ENCODE peak calls at places on chromosomes 6 and 20, in ten cellular contexts. Q, G, W, Z, I, J, S, R, V and A are unnamed samples.

GRCh38 chr20:33411136-33411690 is 9.9 kb upstream of the CDK5RAP1 start:
- DNase-seq in Q (no peak), G (no peak), W (no peak), Z (no peak), I (no peak), J (no peak), S (no peak), R (no peak), V (no peak), A (no peak)

GRCh38 chr6:34138191-34138590 is 7.7 kb downstream of the GRM4 start:
- DNase-seq in Q (no peak), G (no peak), W (peak; percentile 59), Z (no peak), I (no peak), J (no peak), S (no peak), R (no peak), V (no peak), A (no peak)

GRCh38 chr6:43491750-43492661 is 14.6 kb downstream of the TJAP1 start:
- DNase-seq in Q (no peak), G (no peak), W (no peak), Z (peak; percentile 76), I (no peak), J (no peak), S (no peak), R (peak; percentile 71), V (peak; percentile 52), A (peak; percentile 84)

GRCh38 chr20:41050361-41051019 is 21.9 kb downstream of the TOP1 start:
- DNase-seq in Q (peak; percentile 66), G (no peak), W (no peak), Z (no peak), I (no peak), J (no peak), S (no peak), R (no peak), V (no peak), A (no peak)

GRCh38 chr6:90194371-90194841 is 102.2 kb downstream of the BACH2 start:
- DNase-seq in Q (no peak), G (no peak), W (no peak), Z (no peak), I (no peak), J (no peak), S (no peak), R (no peak), V (peak; percentile 48), A (no peak)

GRCh38 chr20:16262594-16262993 is 310.7 kb downstream of the KIF16B start:
- DNase-seq in Q (no peak), G (no peak), W (no peak), Z (peak; percentile 42), I (no peak), J (no peak), S (no peak), R (no peak), V (no peak), A (no peak)

GRCh38 chr6:149909701-149910470 is 12.0 kb upstream of the RAET1E start:
- DNase-seq in Q (no peak), G (no peak), W (no peak), Z (no peak), I (no peak), J (no peak), S (no peak), R (no peak), V (no peak), A (no peak)

GRCh38 chr20:5727018-5727515 is 23.1 kb upstream of the SHLD1 start:
- DNase-seq in Q (no peak), G (no peak), W (no peak), Z (no peak), I (no peak), J (no peak), S (no peak), R (no peak), V (no peak), A (no peak)

GRCh38 chr6:145112711-145113148 is 622.6 kb downstream of the EPM2A start:
- DNase-seq in Q (no peak), G (no peak), W (no peak), Z (no peak), I (no peak), J (no peak), S (no peak), R (no peak), V (no peak), A (no peak)

GRCh38 chr6:112362027-112362795 is 15.1 kb downstream of the RFPL4B start:
- DNase-seq in Q (no peak), G (no peak), W (no peak), Z (no peak), I (no peak), J (no peak), S (no peak), R (no peak), V (no peak), A (no peak)

GRCh38 chr6:144331610-144332009 is 46.5 kb downstream of the UTRN start:
- DNase-seq in Q (no peak), G (no peak), W (peak; percentile 79), Z (no peak), I (no peak), J (no peak), S (no peak), R (no peak), V (no peak), A (no peak)

GRCh38 chr6:97958143-97958542 is 675.1 kb upstream of the MMS22L start:
- DNase-seq in Q (no peak), G (peak; percentile 57), W (peak; percentile 47), Z (no peak), I (no peak), J (no peak), S (peak; percentile 56), R (no peak), V (no peak), A (no peak)

DNA sequence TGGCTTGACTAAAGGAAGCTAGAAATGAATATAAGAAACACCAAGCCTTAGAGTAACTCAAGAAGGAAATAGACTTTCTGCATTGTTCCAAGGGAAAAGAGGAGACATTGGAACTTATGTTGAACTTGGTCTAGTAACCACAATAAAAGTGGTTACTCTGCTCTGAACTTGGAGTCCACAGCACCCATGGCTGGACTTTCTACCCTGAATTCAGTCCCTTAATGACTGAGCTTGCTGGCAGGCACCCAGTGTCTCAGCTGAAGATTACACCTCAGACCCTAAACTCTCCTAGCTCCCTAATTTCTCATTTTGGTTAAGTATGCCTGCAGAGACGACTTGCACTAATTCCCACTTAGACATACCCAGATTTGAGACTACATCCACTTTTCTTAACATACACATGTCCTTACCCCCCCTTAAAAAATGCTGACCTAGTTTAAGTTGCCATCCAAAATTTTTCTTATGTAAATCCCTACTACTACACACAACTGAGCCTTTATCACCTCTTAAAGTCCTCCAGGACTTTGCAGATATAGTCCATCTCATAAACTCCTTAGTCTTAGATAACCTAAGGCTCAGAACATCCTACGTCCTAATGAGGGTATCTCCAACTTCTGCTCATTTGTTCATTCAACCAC is 129.9 kb downstream of the ALDH8A1 start:
- DNase-seq in Q (no peak), G (no peak), W (no peak), Z (no peak), I (no peak), J (no peak), S (no peak), R (no peak), V (no peak), A (no peak)
- TF ChIP-seq CTCF in Q (no peak), G (no peak), W (no peak), Z (no peak), I (no peak), J (no peak), S (no peak), R (no peak), V (no peak), A (no peak)

GRCh38 chr20:47357296-47358051 is 975 bp upstream of the ZMYND8 start:
- DNase-seq in Q (peak; percentile 67), G (peak; percentile 84), W (peak; percentile 93), Z (peak; percentile 96), I (peak; percentile 58), J (no peak), S (peak; percentile 96), R (peak; percentile 94), V (peak; percentile 42), A (peak; percentile 94)

GRCh38 chr20:47359533-47360206 is 3.2 kb upstream of the ZMYND8 start:
- DNase-seq in Q (no peak), G (no peak), W (no peak), Z (no peak), I (no peak), J (no peak), S (peak; percentile 25), R (no peak), V (no peak), A (no peak)

GRCh38 chr20:47360207-47360488 is 3.6 kb upstream of the ZMYND8 start:
- DNase-seq in Q (no peak), G (no peak), W (no peak), Z (peak; percentile 54), I (no peak), J (no peak), S (peak; percentile 31), R (peak; percentile 53), V (no peak), A (peak; percentile 90)

GRCh38 chr20:47358052-47358671 is 1.7 kb upstream of the ZMYND8 start:
- DNase-seq in Q (no peak), G (no peak), W (no peak), Z (no peak), I (no peak), J (no peak), S (no peak), R (no peak), V (no peak), A (no peak)

GRCh38 chr20:47358672-47359532 is 2.4 kb upstream of the ZMYND8 start:
- DNase-seq in Q (peak; percentile 61), G (no peak), W (peak; percentile 81), Z (peak; percentile 91), I (peak; percentile 49), J (peak; percentile 64), S (peak; percentile 85), R (peak; percentile 88), V (peak; percentile 67), A (peak; percentile 95)
- TF ChIP-seq POLR2AphosphoS5 in Q (peak; percentile 40), G (no peak), W (no peak), Z (peak; percentile 97), I (peak; percentile 40), J (peak; percentile 77), S (peak; percentile 76), R (peak; percentile 88), V (peak; percentile 51), A (peak; percentile 98)

GRCh38 chr20:59938221-59938620 is 1.9 kb downstream of the PPP1R3D start:
- DNase-seq in Q (no peak), G (no peak), W (no peak), Z (no peak), I (no peak), J (no peak), S (no peak), R (no peak), V (no peak), A (no peak)
- H3K4me3 ChIP-seq in Q (no peak overlapping the region), G (no peak overlapping the region), W (no peak overlapping the region), Z (no peak overlapping the region), I (no peak overlapping the region), J (peak overlapping the region; percentile 21), S (peak overlapping the region; percentile 3), R (no peak overlapping the region), V (peak overlapping the region; percentile 17), A (no peak overlapping the region)

DNA sequence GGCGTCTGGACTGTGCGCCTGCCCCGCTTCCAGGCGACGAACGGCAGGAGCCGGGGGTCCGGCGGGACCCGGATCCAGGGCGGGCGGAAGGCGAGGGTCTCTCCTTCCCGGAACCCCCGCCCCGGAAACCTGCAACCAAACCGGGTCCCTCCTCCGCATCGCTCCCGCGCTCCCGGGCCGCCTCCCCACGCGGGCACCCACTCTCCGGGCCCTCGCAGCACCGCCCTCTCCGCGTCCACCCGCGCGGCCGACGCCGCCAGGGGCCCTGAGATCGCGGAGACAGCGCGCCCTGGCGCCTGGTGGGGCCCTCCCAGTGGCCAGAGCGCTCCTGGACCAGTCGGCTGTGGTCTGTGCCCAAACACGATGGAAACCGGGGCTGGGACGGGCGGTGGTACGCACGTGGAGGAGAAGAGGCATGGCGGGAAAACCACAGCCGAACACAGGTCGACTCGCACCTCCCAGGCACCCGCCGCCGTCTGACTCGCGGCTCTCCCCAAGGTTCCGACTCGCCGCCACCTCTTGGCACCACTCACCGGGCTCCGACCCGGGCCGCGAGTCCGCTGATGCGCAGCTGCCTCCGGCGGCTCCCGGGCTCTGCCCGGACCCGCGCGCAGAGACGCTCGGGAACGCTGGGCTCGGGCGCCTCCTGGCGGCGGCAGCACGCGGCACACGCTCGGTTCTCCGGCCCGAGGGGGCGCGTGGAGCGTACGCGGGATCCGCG is 7.9 kb downstream of the NKX2-2 start:
- DNase-seq in Q (peak; percentile 80), G (peak; percentile 90), W (peak; percentile 78), Z (peak; percentile 53), I (peak; percentile 44), J (no peak), S (peak; percentile 90), R (peak; percentile 45), V (peak; percentile 90), A (no peak)
- TF ChIP-seq CTCF in Q (peak; percentile 89), G (peak; percentile 77), W (peak; percentile 78), Z (no peak), I (peak; percentile 80), J (no peak), S (no peak), R (peak; percentile 86), V (peak; percentile 74), A (peak; percentile 30)